ENCODE peak calls at places on chromosomes 16 and 17, in five cellular contexts. Z is right lobe of liver, F is heart left ventricle, K is A549, G is ovary. R is an unnamed sample.

GRCh38 chr17:80109713-80110446 is 8.5 kb downstream of the GAA start:
- DNase-seq in F (no peak), K (no peak), G (no peak), Z (no peak), R (no peak)

GRCh38 chr17:45376606-45377005 is 56.1 kb downstream of the ARHGAP27 start:
- DNase-seq in K (no peak), F (no peak), G (no peak), Z (no peak), R (no peak)

GRCh38 chr16:84045818-84046470 is 3.3 kb upstream of the SLC38A8 start:
- DNase-seq in G (no peak), Z (no peak), K (no peak), F (peak), R (no peak)

GRCh38 chr17:68646626-68647526 is 45.7 kb upstream of the FAM20A start:
- DNase-seq in F (no peak), K (no peak), G (no peak), Z (no peak), R (no peak)

GRCh38 chr17:74020522-74020921 is 183.0 kb upstream of the RPL38 start:
- DNase-seq in F (no peak), Z (no peak), K (no peak), G (no peak), R (no peak)

GRCh38 chr16:80526418-80527061 is 14.3 kb upstream of the DYNLRB2 start:
- DNase-seq in Z (peak), G (peak), K (peak), F (no peak), R (peak)

GRCh38 chr16:62034236-62035114 is 1.8 kb downstream of the CDH8 start:
- DNase-seq in Z (no peak), F (no peak), K (no peak), G (no peak), R (no peak)

GRCh38 chr17:58913552-58913951 is 157.9 kb downstream of the PPM1E start:
- DNase-seq in Z (no peak), G (no peak), F (no peak), K (no peak), R (no peak)

GRCh38 chr17:67116045-67116575 is 71.8 kb downstream of the CACNG1 start:
- DNase-seq in F (no peak), G (no peak), K (no peak), Z (no peak), R (no peak)

GRCh38 chr17:4318186-4318585 is 48.3 kb downstream of the UBE2G1 start:
- DNase-seq in Z (no peak), K (no peak), G (peak), F (no peak), R (peak)

GRCh38 chr16:13973321-13974023 is 53.5 kb downstream of the ERCC4 start:
- DNase-seq in G (no peak), K (no peak), F (no peak), Z (no peak), R (no peak)

GRCh38 chr17:58493506-58493905 is 5.3 kb upstream of the HSF5 start:
- DNase-seq in K (no peak), F (no peak), G (no peak), Z (no peak), R (no peak)

GRCh38 chr17:63458478-63458877 is 12.4 kb upstream of the CYB561 start:
- DNase-seq in F (no peak), G (no peak), K (no peak), Z (no peak), R (no peak)

GRCh38 chr17:3972931-3973330 is 8.7 kb upstream of the ATP2A3 start:
- DNase-seq in K (no peak), Z (no peak), G (no peak), F (no peak), R (no peak)

GRCh38 chr16:50133214-50133613 is 19.9 kb upstream of the TENT4B start:
- DNase-seq in G (no peak), K (no peak), F (no peak), Z (no peak), R (no peak)

GRCh38 chr16:10668322-10669045 is 26.2 kb downstream of the TEKT5 start:
- DNase-seq in F (no peak), K (peak), G (no peak), Z (no peak), R (no peak)

GRCh38 chr17:45425125-45425983 is 7.3 kb downstream of the ARHGAP27 start:
- DNase-seq in K (peak), Z (peak), G (no peak), F (peak), R (peak)

GRCh38 chr17:1644493-1645206 is 882 bp downstream of the SCARF1 start:
- DNase-seq in K (no peak), Z (no peak), G (no peak), F (peak), R (no peak)

GRCh38 chr16:85220125-85220839 is 108.0 kb upstream of the CIBAR2 start:
- DNase-seq in G (peak), F (peak), Z (peak), K (no peak), R (peak)

GRCh38 chr16:23131841-23132576 is 17.2 kb downstream of the USP31 start:
- DNase-seq in F (no peak), G (no peak), Z (no peak), K (no peak), R (no peak)

GRCh38 chr16:89187337-89188063 is 12.8 kb downstream of the SLC22A31 start:
- DNase-seq in Z (no peak), F (peak), G (no peak), K (peak), R (no peak)

GRCh38 chr17:14815079-14815478 is 450.0 kb downstream of the PMP22 start:
- DNase-seq in F (no peak), G (no peak), K (no peak), Z (no peak), R (no peak)

GRCh38 chr17:56982312-56982711 is 4.4 kb downstream of the SCPEP1 start:
- DNase-seq in Z (no peak), G (no peak), K (no peak), F (no peak), R (no peak)

GRCh38 chr17:79388556-79389295 is 222.1 kb downstream of the RBFOX3 start:
- DNase-seq in K (peak), Z (peak), G (no peak), F (peak), R (peak)

GRCh38 chr16:78675312-78675711 is 575.9 kb downstream of the WWOX start:
- DNase-seq in Z (no peak), F (no peak), G (no peak), K (peak), R (no peak)

GRCh38 chr17:78127240-78127887 is 1.2 kb downstream of the TMC6 start:
- DNase-seq in K (no peak), Z (peak), G (no peak), F (peak), R (peak)

GRCh38 chr17:78249836-78250806 is 18.7 kb downstream of the TMEM235 start:
- DNase-seq in K (no peak), Z (no peak), G (no peak), F (no peak), R (no peak)

GRCh38 chr17:8153550-8153956 is 1.3 kb upstream of the PER1 start:
- DNase-seq in G (peak), F (peak), Z (peak), K (peak), R (peak)

GRCh38 chr17:78882546-78883089 is 20.4 kb downstream of the CEP295NL start:
- DNase-seq in K (no peak), G (no peak), Z (peak), F (peak), R (peak)

GRCh38 chr16:5509336-5509735 is 411.7 kb upstream of the EEF2KMT start:
- DNase-seq in G (no peak), K (no peak), F (no peak), Z (no peak), R (no peak)

GRCh38 chr17:40818733-40819527 is 3.5 kb downstream of the KRT10 start:
- DNase-seq in K (peak), F (peak), Z (peak), G (peak), R (peak)

GRCh38 chr16:728131-728889 is 1.4 kb downstream of the HAGHL start:
- DNase-seq in Z (peak), F (peak), G (no peak), K (peak), R (peak)

DNA sequence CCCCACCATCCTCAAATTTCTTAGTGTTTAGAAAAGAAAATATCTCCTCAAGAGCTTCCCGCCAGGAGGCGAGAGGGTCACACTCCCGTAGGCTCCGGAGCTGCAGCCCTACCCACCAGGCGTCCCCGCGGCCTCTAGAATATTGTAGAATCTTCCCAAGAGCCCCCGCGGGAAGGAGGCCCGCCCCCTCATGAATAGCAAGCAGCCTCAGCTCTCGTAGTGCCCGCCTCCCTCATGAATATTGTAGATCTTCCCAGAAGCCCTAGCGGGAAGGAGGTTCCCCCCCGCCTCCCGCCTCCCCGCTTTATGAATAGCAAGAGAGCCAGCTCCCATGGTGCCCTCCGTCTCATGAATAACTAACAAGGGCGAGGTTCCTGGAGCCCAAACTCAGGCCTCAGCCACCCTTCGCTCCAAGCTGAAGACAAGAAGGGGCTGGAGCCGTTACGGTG is at the start of gene FBXO47:
- DNase-seq in G (peak), K (peak), F (peak), Z (peak), R (peak)
- TF ChIP-seq POLR2A in G (peak), K (peak), F (no peak), Z (peak), R (no peak)

DNA sequence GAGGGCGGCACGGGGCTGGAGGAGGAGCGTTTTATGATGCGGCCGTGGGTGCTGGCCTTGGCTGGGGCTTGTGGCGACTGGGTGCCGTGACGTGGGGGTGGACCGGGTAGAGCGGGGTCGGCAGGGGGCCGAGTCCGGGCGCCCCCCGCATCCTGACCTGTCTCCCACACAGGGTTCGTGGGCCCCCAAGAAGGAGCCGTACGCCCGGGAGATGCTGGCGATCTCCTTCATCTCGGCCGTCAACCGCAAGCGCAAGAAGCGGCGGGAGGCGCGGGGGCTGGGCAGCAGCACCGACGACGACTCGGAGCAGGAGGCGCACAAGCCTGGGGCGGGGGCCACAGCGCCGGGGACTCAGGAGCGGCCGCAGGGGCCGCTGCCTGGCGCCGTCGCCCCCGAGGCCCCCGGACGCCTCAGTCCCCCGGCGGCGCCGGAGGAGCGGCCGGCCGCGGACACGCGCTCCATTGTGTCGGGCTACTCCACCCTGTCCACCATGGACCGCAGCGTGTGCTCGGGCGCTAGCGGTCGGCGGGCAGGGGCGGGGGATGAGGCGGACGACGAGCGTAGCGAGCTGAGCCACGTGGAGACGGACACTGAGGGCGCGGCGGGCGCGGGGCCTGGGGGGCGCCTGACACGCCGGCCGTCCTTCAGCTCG is 81.6 kb downstream of the ARHGAP23 start:
- DNase-seq in K (no peak), G (no peak), F (no peak), Z (no peak), R (no peak)
- H3K4me3 ChIP-seq in K (no peak), G (no peak), F (no peak), Z (no peak), R (no peak)

GRCh38 chr17:42673266-42673884 is 3.4 kb downstream of the PLEKHH3 start:
- DNase-seq in K (no peak), F (peak), Z (no peak), G (no peak), R (no peak)

GRCh38 chr17:42670199-42670924 is 6.4 kb downstream of the PLEKHH3 start:
- DNase-seq in F (no peak), Z (no peak), K (no peak), G (no peak), R (no peak)

GRCh38 chr17:42672038-42672437 is 4.8 kb downstream of the PLEKHH3 start:
- DNase-seq in F (no peak), K (no peak), G (no peak), Z (no peak), R (no peak)

GRCh38 chr17:42669705-42670198 is 7.0 kb downstream of the PLEKHH3 start:
- DNase-seq in G (no peak), K (no peak), Z (no peak), F (no peak), R (no peak)

GRCh38 chr17:42670925-42671657 is 5.7 kb downstream of the PLEKHH3 start:
- DNase-seq in K (no peak), G (no peak), F (peak), Z (no peak), R (no peak)
- TF ChIP-seq POLR2A in K (no peak), G (no peak), F (no peak), Z (no peak), R (no peak)

GRCh38 chr17:81412490-81413093 is 17.3 kb downstream of the BAHCC1 start:
- DNase-seq in G (peak), K (no peak), Z (no peak), F (peak), R (no peak)
- H3K4me3 ChIP-seq in G (no peak), K (no peak), Z (no peak), F (no peak), R (no peak)

GRCh38 chr17:17682293-17682736 is 1.1 kb downstream of the RAI1 start:
- DNase-seq in Z (no peak), K (peak), G (no peak), F (peak), R (peak)
- TF ChIP-seq POLR2A in Z (peak), K (peak), G (no peak), F (no peak), R (no peak)

DNA sequence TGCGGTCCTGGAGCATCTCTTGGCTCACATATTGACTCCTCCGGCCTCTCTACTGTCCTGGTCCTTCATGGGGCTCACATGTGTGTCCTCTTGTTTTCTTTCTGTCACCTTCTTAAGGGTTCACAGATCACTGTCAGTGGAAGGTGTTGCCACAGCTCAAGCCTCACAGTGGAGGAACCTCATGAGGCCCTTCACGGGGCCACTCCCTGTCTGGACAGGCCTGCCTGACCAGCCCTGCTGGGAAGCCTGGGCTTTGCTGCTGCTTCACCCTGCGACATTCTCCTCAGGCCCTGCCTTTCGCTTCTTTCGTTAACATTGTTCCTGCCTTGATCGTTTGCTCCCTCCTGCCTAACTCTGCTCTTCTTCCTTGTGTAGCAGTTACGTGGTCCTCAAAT is 56.0 kb downstream of the WDR45B start:
- DNase-seq in K (no peak), F (no peak), G (peak), Z (no peak), R (no peak)
- H3K4me3 ChIP-seq in K (no peak), F (peak), G (peak), Z (no peak), R (no peak)

GRCh38 chr16:54929090-54930033 is 1.3 kb upstream of the IRX5 start:
- DNase-seq in Z (peak), K (peak), F (peak), G (peak), R (peak)
- TF ChIP-seq POLR2A in Z (peak), K (peak), F (peak), G (peak), R (no peak)

DNA sequence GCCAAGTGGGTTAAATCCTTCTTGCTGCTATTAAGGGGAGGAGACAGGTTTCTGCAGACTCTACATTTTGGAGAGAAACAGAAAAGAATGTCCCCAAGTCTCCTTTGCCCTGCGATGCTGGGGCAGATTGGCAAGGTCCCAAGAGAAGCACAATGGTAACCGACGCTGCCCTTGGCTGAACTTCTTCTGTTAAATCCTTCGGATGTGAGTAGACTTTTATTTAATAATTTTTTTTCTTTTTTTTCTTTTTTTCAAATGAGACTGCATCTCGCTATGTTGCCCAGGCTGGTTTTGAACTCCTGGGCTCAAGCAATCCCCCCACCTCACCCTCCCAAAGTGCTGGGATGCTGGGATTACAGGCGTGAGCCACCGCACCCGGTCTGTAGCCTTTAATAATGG is 13.9 kb downstream of the ATP5PD start:
- DNase-seq in G (peak), F (peak), K (peak), Z (no peak), R (peak)
- H3K4me3 ChIP-seq in G (peak), F (peak), K (peak), Z (peak), R (peak)